ENCODE peak calls at places on chromosomes 13 and 19, in four cellular contexts. P, S, B and I are unnamed samples.

GRCh38 chr13:28820099-28821051 is at the start of gene MTUS2:
- DNase-seq in P (no peak), B (no peak), S (no peak), I (no peak)

GRCh38 chr19:58364127-58364526 is 1.6 kb upstream of the ZNF497 start:
- DNase-seq in S (no peak), B (no peak), P (no peak), I (no peak)

GRCh38 chr13:105918842-105919741 is 616.4 kb downstream of the EFNB2 start:
- DNase-seq in S (peak; percentile 83), P (peak; percentile 71), B (peak; percentile 57), I (peak; percentile 83)

GRCh38 chr13:28753208-28753892 is 34.6 kb upstream of the SLC46A3 start:
- DNase-seq in P (peak; percentile 95), S (peak; percentile 91), B (peak; percentile 93), I (peak; percentile 93)

GRCh38 chr13:113801289-113801961 is 42.4 kb downstream of the TMEM255B start:
- DNase-seq in P (no peak), S (no peak), B (no peak), I (no peak)

GRCh38 chr19:33662391-33662790 is 40.6 kb downstream of the CHST8 start:
- DNase-seq in P (no peak), S (no peak), B (no peak), I (no peak)

GRCh38 chr13:47893527-47893926 is 107.5 kb downstream of the SUCLA2 start:
- DNase-seq in B (no peak), P (no peak), S (no peak), I (peak; percentile 8)

GRCh38 chr19:58330458-58330857 is 3.7 kb downstream of the ZSCAN22 start:
- DNase-seq in B (peak; percentile 70), S (peak; percentile 88), P (peak; percentile 68), I (peak; percentile 73)

GRCh38 chr19:4606921-4607678 is 32.2 kb upstream of the TNFAIP8L1 start:
- DNase-seq in P (peak; percentile 62), S (peak; percentile 45), B (peak; percentile 70), I (no peak)

GRCh38 chr13:42684226-42684625 is 97.2 kb upstream of the FAM216B start:
- DNase-seq in P (no peak), B (no peak), S (no peak), I (no peak)

GRCh38 chr13:61684976-61685682 is 269.5 kb upstream of the PCDH20 start:
- DNase-seq in B (no peak), P (no peak), S (no peak), I (no peak)

GRCh38 chr19:556611-557382 is 12.9 kb downstream of the GZMM start:
- DNase-seq in S (no peak), P (no peak), B (no peak), I (no peak)

GRCh38 chr13:101942038-101942437 is 459.8 kb downstream of the FGF14 start:
- DNase-seq in P (peak; percentile 4), S (peak; percentile 63), B (peak; percentile 7), I (peak; percentile 65)

GRCh38 chr13:72221276-72221962 is 354.4 kb upstream of the DACH1 start:
- DNase-seq in B (peak; percentile 2), S (no peak), P (peak; percentile 1), I (peak; percentile 75)

GRCh38 chr13:87333599-87333998 is 337.6 kb upstream of the SLITRK5 start:
- DNase-seq in B (no peak), P (no peak), S (no peak), I (no peak)

GRCh38 chr19:47707135-47707925 is 5.9 kb upstream of the EHD2 start:
- DNase-seq in P (peak; percentile 82), S (peak; percentile 82), B (peak; percentile 83), I (peak; percentile 88)

GRCh38 chr19:45782162-45782623 is at the start of gene DMPK:
- DNase-seq in B (peak; percentile 35), P (no peak), S (no peak), I (no peak)

GRCh38 chr19:46388311-46389095 is 24.9 kb downstream of the CCDC8 start:
- DNase-seq in B (no peak), P (no peak), S (no peak), I (no peak)

GRCh38 chr13:39401091-39401647 is 201.8 kb downstream of the LHFPL6 start:
- DNase-seq in S (no peak), P (no peak), B (no peak), I (no peak)

GRCh38 chr13:40485611-40486517 is 180.6 kb downstream of the FOXO1 start:
- DNase-seq in B (no peak), S (no peak), P (no peak), I (no peak)

GRCh38 chr13:107275312-107275711 is 707.4 kb upstream of the ARGLU1 start:
- DNase-seq in S (no peak), P (no peak), B (no peak), I (no peak)

GRCh38 chr13:39336207-39336606 is 266.8 kb downstream of the LHFPL6 start:
- DNase-seq in P (no peak), B (no peak), S (no peak), I (no peak)

GRCh38 chr13:70249332-70250064 is 141.2 kb upstream of the KLHL1 start:
- DNase-seq in B (peak; percentile 8), S (no peak), P (peak; percentile 14), I (peak; percentile 65)

GRCh38 chr13:94707400-94708021 is 4.8 kb downstream of the SOX21 start:
- DNase-seq in B (no peak), P (no peak), S (no peak), I (no peak)

GRCh38 chr13:87123987-87124784 is 547.0 kb upstream of the SLITRK5 start:
- DNase-seq in S (peak; percentile 98), B (peak; percentile 93), P (peak; percentile 95), I (peak; percentile 99)

GRCh38 chr13:113410472-113411201 is 42.7 kb downstream of the ADPRHL1 start:
- DNase-seq in S (peak; percentile 96), P (no peak), B (peak; percentile 27), I (peak; percentile 38)

GRCh38 chr19:29173896-29174295 is 39.1 kb downstream of the UQCRFS1 start:
- DNase-seq in S (no peak), P (no peak), B (no peak), I (no peak)

GRCh38 chr13:114012141-114012540 is 38.3 kb upstream of the C13orf46 start:
- DNase-seq in B (no peak), P (no peak), S (no peak), I (no peak)

GRCh38 chr13:26017196-26017921 is 34.5 kb downstream of the SHISA2 start:
- DNase-seq in B (peak; percentile 49), P (peak; percentile 54), S (no peak), I (no peak)
- TF ChIP-seq CTCF in B (no peak), P (no peak), S (no peak), I (no peak)

GRCh38 chr19:55619264-55619663 is 5.1 kb downstream of the ZNF784 start:
- DNase-seq in P (peak; percentile 40), S (no peak), B (peak; percentile 19), I (no peak)
- TF ChIP-seq CTCF in P (no peak), S (no peak), B (no peak), I (no peak)

DNA sequence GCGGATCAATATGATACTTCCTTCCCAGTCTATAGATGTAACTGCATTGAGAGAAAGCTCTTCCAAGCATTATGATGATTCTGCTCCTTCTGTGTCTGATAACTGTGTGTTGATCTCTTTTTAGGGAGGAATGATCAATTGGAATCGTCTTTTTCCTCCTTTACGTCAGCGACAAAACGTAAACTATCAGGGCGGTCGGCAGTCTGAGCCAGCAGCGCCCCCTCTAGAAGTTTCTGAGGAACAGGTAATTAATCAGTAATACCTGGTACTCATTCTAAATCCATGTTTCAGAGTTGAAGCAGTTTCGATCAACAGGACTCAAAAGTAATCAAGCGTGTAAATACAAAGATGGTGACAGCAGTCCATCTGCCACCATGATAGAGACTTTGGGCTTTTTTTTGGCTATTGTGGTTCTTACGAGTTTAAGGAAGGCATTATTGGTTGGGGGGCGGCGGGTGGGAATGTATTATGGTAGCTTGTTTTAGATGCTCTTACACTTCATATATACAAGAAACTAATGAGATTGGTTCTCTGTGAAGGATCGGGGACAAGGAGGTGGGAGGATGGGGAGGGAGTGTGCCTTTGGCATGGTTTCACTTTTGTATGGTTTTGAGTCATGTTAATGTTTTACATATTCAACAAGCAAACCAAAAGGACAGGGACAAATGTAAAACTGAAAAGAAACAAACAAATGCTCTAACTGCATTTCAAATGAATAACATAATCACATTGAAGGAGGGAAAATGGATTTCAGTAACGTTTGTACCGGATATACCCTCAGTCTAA is 60.7 kb upstream of the GPR183 start:
- DNase-seq in S (no peak), P (no peak), B (no peak), I (no peak)
- TF ChIP-seq CTCF in S (no peak), P (no peak), B (no peak), I (no peak)

GRCh38 chr13:30572859-30573275 is 44.9 kb upstream of the USPL1 start:
- DNase-seq in S (peak; percentile 68), P (peak; percentile 61), B (peak; percentile 67), I (peak; percentile 54)
- TF ChIP-seq CTCF in S (peak; percentile 43), P (peak; percentile 42), B (peak; percentile 22), I (peak; percentile 24)

GRCh38 chr13:90412980-90413379 is 934.5 kb upstream of the MIR17HG start:
- DNase-seq in S (no peak), B (no peak), P (no peak), I (no peak)
- TF ChIP-seq CTCF in S (no peak), B (no peak), P (no peak), I (no peak)

GRCh38 chr19:16185925-16186234 is 670 bp downstream of the FAM32A start:
- DNase-seq in S (no peak), P (no peak), B (no peak), I (no peak)

GRCh38 chr19:16190198-16190597 is 5.0 kb downstream of the FAM32A start:
- DNase-seq in S (no peak), B (no peak), P (no peak), I (no peak)

GRCh38 chr19:16190736-16191135 is 5.5 kb downstream of the FAM32A start:
- DNase-seq in S (no peak), P (no peak), B (no peak), I (no peak)

GRCh38 chr19:16191216-16191908 is 6.2 kb downstream of the FAM32A start:
- DNase-seq in S (no peak), B (no peak), P (no peak), I (no peak)

DNA sequence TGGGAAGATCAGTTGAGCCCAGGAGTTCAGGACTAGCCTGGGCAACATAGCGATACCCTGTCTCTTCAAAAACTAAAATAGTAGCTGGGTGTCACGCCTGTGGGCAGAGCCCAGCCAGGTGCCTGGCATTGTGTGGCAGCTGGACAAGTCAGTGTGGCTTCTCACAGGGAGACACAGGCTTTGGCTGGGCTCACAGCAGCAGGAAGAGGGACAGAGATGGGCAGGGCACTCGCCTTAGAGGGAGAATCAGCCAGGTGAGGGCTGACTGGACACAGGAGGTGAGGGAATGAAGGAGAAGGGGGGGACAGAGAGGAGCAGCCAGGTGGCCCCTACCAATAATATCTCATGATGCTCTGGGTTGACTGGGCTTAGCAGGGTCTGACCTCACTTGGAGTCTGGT is 3.3 kb downstream of the FAM32A start:
- DNase-seq in B (no peak), P (no peak), S (no peak), I (no peak)
- TF ChIP-seq CTCF in B (no peak), P (no peak), S (no peak), I (no peak)